ENCODE peak calls at places on chromosomes 6 and 20, in eight cellular contexts. One of them, this sample, is unnamed.

GRCh38 chr6:113588646-113589045 is 268.5 kb upstream of the MARCKS start:
- DNase-seq in foreskin fibroblast: peak; percentile 51
- DNase-seq in AG10803: peak; percentile 92
- DNase-seq in RWPE1: no peak
- DNase-seq in CD8-positive, alpha-beta T cell: no peak
- DNase-seq in B cell: no peak
- DNase-seq in Calu3: no peak
- DNase-seq in stomach: no peak
- DNase-seq in this sample: no peak

GRCh38 chr6:46794068-46794467 is 879 bp downstream of the MEP1A start:
- DNase-seq in foreskin fibroblast: no peak
- DNase-seq in AG10803: no peak
- DNase-seq in RWPE1: no peak
- DNase-seq in CD8-positive, alpha-beta T cell: no peak
- DNase-seq in B cell: no peak
- DNase-seq in Calu3: no peak
- DNase-seq in stomach: no peak
- DNase-seq in this sample: no peak

GRCh38 chr20:43963872-43964791 is 49.5 kb downstream of the TOX2 start:
- DNase-seq in foreskin fibroblast: peak; percentile 67
- DNase-seq in AG10803: peak; percentile 83
- DNase-seq in RWPE1: no peak
- DNase-seq in CD8-positive, alpha-beta T cell: no peak
- DNase-seq in B cell: no peak
- DNase-seq in Calu3: no peak
- DNase-seq in stomach: no peak
- DNase-seq in this sample: no peak

GRCh38 chr6:36929152-36929551 is 25.4 kb upstream of the PI16 start:
- DNase-seq in foreskin fibroblast: no peak
- DNase-seq in AG10803: no peak
- DNase-seq in RWPE1: no peak
- DNase-seq in CD8-positive, alpha-beta T cell: no peak
- DNase-seq in B cell: no peak
- DNase-seq in Calu3: no peak
- DNase-seq in stomach: no peak
- DNase-seq in this sample: no peak

GRCh38 chr6:166572370-166573261 is 13.9 kb downstream of the RAMACL start:
- DNase-seq in foreskin fibroblast: peak; percentile 75
- DNase-seq in AG10803: peak; percentile 64
- DNase-seq in RWPE1: no peak
- DNase-seq in CD8-positive, alpha-beta T cell: no peak
- DNase-seq in B cell: no peak
- DNase-seq in Calu3: no peak
- DNase-seq in stomach: no peak
- DNase-seq in this sample: no peak

GRCh38 chr20:60262967-60263603 is 304.9 kb downstream of the CDH26 start:
- DNase-seq in foreskin fibroblast: peak; percentile 25
- DNase-seq in AG10803: no peak
- DNase-seq in RWPE1: peak; percentile 82
- DNase-seq in CD8-positive, alpha-beta T cell: peak; percentile 26
- DNase-seq in B cell: peak; percentile 44
- DNase-seq in Calu3: peak; percentile 56
- DNase-seq in stomach: peak; percentile 38
- DNase-seq in this sample: no peak

GRCh38 chr6:148223424-148223842 is 119.2 kb upstream of the SASH1 start:
- DNase-seq in foreskin fibroblast: peak; percentile 58
- DNase-seq in AG10803: peak; percentile 13
- DNase-seq in RWPE1: peak; percentile 27
- DNase-seq in CD8-positive, alpha-beta T cell: no peak
- DNase-seq in B cell: no peak
- DNase-seq in Calu3: no peak
- DNase-seq in stomach: no peak
- DNase-seq in this sample: no peak

GRCh38 chr6:167279766-167280440 is 11.2 kb upstream of the UNC93A start:
- DNase-seq in foreskin fibroblast: no peak
- DNase-seq in AG10803: no peak
- DNase-seq in RWPE1: no peak
- DNase-seq in CD8-positive, alpha-beta T cell: no peak
- DNase-seq in B cell: no peak
- DNase-seq in Calu3: no peak
- DNase-seq in stomach: no peak
- DNase-seq in this sample: no peak

GRCh38 chr20:48794360-48794759 is 33.4 kb downstream of the PREX1 start:
- DNase-seq in foreskin fibroblast: no peak
- DNase-seq in AG10803: no peak
- DNase-seq in RWPE1: no peak
- DNase-seq in CD8-positive, alpha-beta T cell: no peak
- DNase-seq in B cell: no peak
- DNase-seq in Calu3: no peak
- DNase-seq in stomach: no peak
- DNase-seq in this sample: no peak

GRCh38 chr6:155303361-155303870 is 10.9 kb downstream of the TFB1M start:
- DNase-seq in foreskin fibroblast: no peak
- DNase-seq in AG10803: no peak
- DNase-seq in RWPE1: no peak
- DNase-seq in CD8-positive, alpha-beta T cell: no peak
- DNase-seq in B cell: no peak
- DNase-seq in Calu3: no peak
- DNase-seq in stomach: no peak
- DNase-seq in this sample: no peak

GRCh38 chr20:45798935-45799642 is 7.3 kb downstream of the DNTTIP1 start:
- DNase-seq in foreskin fibroblast: peak; percentile 78
- DNase-seq in AG10803: peak; percentile 53
- DNase-seq in RWPE1: peak; percentile 64
- DNase-seq in CD8-positive, alpha-beta T cell: peak; percentile 50
- DNase-seq in B cell: peak; percentile 70
- DNase-seq in Calu3: peak; percentile 85
- DNase-seq in stomach: peak; percentile 67
- DNase-seq in this sample: peak; percentile 57

GRCh38 chr20:427849-428657 is 20.0 kb downstream of the RBCK1 start:
- DNase-seq in foreskin fibroblast: no peak
- DNase-seq in AG10803: no peak
- DNase-seq in RWPE1: no peak
- DNase-seq in CD8-positive, alpha-beta T cell: no peak
- DNase-seq in B cell: no peak
- DNase-seq in Calu3: no peak
- DNase-seq in stomach: no peak
- DNase-seq in this sample: no peak

GRCh38 chr6:170529839-170530520 is 23.1 kb downstream of the PSMB1 start:
- DNase-seq in foreskin fibroblast: peak; percentile 88
- DNase-seq in AG10803: peak; percentile 75
- DNase-seq in RWPE1: peak; percentile 79
- DNase-seq in CD8-positive, alpha-beta T cell: peak; percentile 51
- DNase-seq in B cell: peak; percentile 68
- DNase-seq in Calu3: peak; percentile 58
- DNase-seq in stomach: peak; percentile 83
- DNase-seq in this sample: peak; percentile 36

GRCh38 chr20:43375586-43375985 is 82.1 kb upstream of the SRSF6 start:
- DNase-seq in foreskin fibroblast: no peak
- DNase-seq in AG10803: no peak
- DNase-seq in RWPE1: no peak
- DNase-seq in CD8-positive, alpha-beta T cell: no peak
- DNase-seq in B cell: no peak
- DNase-seq in Calu3: no peak
- DNase-seq in stomach: no peak
- DNase-seq in this sample: no peak

GRCh38 chr20:62586799-62587198 is 55.5 kb upstream of the SLCO4A1 start:
- DNase-seq in foreskin fibroblast: no peak
- DNase-seq in AG10803: no peak
- DNase-seq in RWPE1: no peak
- DNase-seq in CD8-positive, alpha-beta T cell: no peak
- DNase-seq in B cell: no peak
- DNase-seq in Calu3: no peak
- DNase-seq in stomach: no peak
- DNase-seq in this sample: no peak

GRCh38 chr20:44089987-44090674 is 96.9 kb downstream of the JPH2 start:
- DNase-seq in foreskin fibroblast: peak; percentile 70
- DNase-seq in AG10803: peak; percentile 55
- DNase-seq in RWPE1: peak; percentile 96
- DNase-seq in CD8-positive, alpha-beta T cell: no peak
- DNase-seq in B cell: peak; percentile 21
- DNase-seq in Calu3: peak; percentile 28
- DNase-seq in stomach: no peak
- DNase-seq in this sample: no peak

GRCh38 chr20:14951707-14952106 is 614.3 kb upstream of the FLRT3 start:
- DNase-seq in foreskin fibroblast: peak; percentile 82
- DNase-seq in AG10803: peak; percentile 74
- DNase-seq in RWPE1: peak; percentile 56
- DNase-seq in CD8-positive, alpha-beta T cell: no peak
- DNase-seq in B cell: no peak
- DNase-seq in Calu3: no peak
- DNase-seq in stomach: no peak
- DNase-seq in this sample: no peak

GRCh38 chr6:125057392-125058246 is 95.4 kb downstream of the RNF217 start:
- DNase-seq in foreskin fibroblast: no peak
- DNase-seq in AG10803: no peak
- DNase-seq in RWPE1: no peak
- DNase-seq in CD8-positive, alpha-beta T cell: no peak
- DNase-seq in B cell: no peak
- DNase-seq in Calu3: no peak
- DNase-seq in stomach: no peak
- DNase-seq in this sample: no peak

GRCh38 chr20:39291301-39291700 is 329.2 kb downstream of the DHX35 start:
- DNase-seq in foreskin fibroblast: peak; percentile 3
- DNase-seq in AG10803: peak; percentile 16
- DNase-seq in RWPE1: no peak
- DNase-seq in CD8-positive, alpha-beta T cell: no peak
- DNase-seq in B cell: no peak
- DNase-seq in Calu3: no peak
- DNase-seq in stomach: no peak
- DNase-seq in this sample: no peak

GRCh38 chr20:15842872-15843271 is 730.4 kb downstream of the KIF16B start:
- DNase-seq in foreskin fibroblast: no peak
- DNase-seq in AG10803: no peak
- DNase-seq in RWPE1: no peak
- DNase-seq in CD8-positive, alpha-beta T cell: no peak
- DNase-seq in B cell: peak; percentile 44
- DNase-seq in Calu3: no peak
- DNase-seq in stomach: no peak
- DNase-seq in this sample: no peak

GRCh38 chr6:24229694-24230093 is 103.7 kb downstream of the NRSN1 start:
- DNase-seq in foreskin fibroblast: no peak
- DNase-seq in AG10803: no peak
- DNase-seq in RWPE1: no peak
- DNase-seq in CD8-positive, alpha-beta T cell: no peak
- DNase-seq in B cell: no peak
- DNase-seq in Calu3: no peak
- DNase-seq in stomach: no peak
- DNase-seq in this sample: no peak

DNA sequence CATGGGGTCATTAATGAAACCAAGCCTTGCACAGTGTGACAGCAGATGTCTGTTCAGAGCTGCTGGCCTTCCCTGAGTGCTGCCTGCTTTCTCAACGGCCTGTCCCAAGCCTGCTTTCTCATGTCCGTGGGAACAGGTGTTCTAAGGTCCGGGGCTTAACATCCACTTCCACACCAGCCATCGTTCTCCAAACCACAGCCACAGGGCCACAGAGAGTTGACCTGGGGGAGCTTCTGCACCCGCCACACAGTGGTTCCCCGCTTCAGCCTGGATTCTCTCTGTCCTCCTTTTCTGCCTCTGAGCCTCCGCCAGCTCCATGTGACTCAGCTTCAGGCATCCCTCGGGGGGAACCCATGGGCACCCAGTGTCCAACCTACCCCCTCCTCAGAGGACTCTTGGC is 26.9 kb upstream of the PPP1R3G start:
- DNase-seq in foreskin fibroblast: no peak
- DNase-seq in AG10803: no peak
- DNase-seq in RWPE1: no peak
- DNase-seq in CD8-positive, alpha-beta T cell: no peak
- DNase-seq in B cell: no peak
- DNase-seq in Calu3: no peak
- DNase-seq in stomach: no peak
- DNase-seq in this sample: no peak
- TF ChIP-seq CTCF in foreskin fibroblast: no peak
- TF ChIP-seq CTCF in AG10803: no peak
- TF ChIP-seq CTCF in RWPE1: no peak
- TF ChIP-seq CTCF in CD8-positive, alpha-beta T cell: no peak
- TF ChIP-seq CTCF in B cell: no peak
- TF ChIP-seq CTCF in Calu3: no peak
- TF ChIP-seq CTCF in stomach: no peak
- TF ChIP-seq CTCF in this sample: no peak

GRCh38 chr20:24208652-24209051 is 220.1 kb upstream of the GGTLC1 start:
- DNase-seq in foreskin fibroblast: no peak
- DNase-seq in AG10803: no peak
- DNase-seq in RWPE1: no peak
- DNase-seq in CD8-positive, alpha-beta T cell: no peak
- DNase-seq in B cell: no peak
- DNase-seq in Calu3: no peak
- DNase-seq in stomach: no peak
- DNase-seq in this sample: no peak
- TF ChIP-seq CTCF in foreskin fibroblast: no peak
- TF ChIP-seq CTCF in AG10803: no peak
- TF ChIP-seq CTCF in RWPE1: no peak
- TF ChIP-seq CTCF in CD8-positive, alpha-beta T cell: no peak
- TF ChIP-seq CTCF in B cell: no peak
- TF ChIP-seq CTCF in Calu3: no peak
- TF ChIP-seq CTCF in stomach: no peak
- TF ChIP-seq CTCF in this sample: peak; percentile 20

DNA sequence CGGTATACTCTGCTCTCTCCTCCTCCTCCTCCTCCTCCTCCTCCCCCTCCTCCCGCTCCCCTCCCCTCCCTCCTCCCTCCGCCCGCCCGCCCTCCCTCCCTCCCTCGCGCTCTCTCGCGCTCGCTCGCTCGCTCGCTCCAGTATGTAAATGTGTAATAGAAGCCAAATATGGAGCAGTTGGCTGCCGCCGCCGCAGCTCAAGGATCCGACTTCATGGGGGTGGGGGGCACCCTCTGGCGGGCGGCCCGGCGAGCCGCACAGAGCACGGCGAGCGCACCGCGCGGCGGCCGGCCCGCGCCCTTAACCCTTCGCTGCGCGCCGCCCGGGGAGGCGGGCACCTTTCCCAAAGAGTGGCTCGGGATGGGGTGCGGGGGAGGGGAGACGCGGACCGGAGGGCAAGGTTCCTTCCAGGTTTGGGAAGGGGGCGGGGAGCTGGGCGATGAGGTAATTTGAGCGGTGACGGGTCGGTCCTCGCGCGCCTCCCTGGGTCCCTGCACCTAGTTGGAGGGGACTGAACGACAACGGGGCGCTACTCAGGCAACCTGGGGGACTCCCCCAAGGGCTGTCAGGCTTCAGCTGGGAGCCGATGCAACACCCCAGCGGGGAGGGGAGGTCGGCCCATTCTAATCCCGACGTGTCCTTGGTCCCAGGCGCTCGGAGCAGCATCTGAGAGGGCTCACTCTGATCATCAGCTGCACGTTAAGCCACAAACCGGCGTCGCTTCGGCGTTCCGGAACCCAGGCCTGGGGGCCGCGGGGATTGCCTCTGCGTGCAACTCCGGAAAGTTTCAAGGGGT is 407 bp upstream of the ATXN1 start:
- DNase-seq in foreskin fibroblast: peak; percentile 95
- DNase-seq in AG10803: peak; percentile 92
- DNase-seq in RWPE1: peak; percentile 79
- DNase-seq in CD8-positive, alpha-beta T cell: peak; percentile 73
- DNase-seq in B cell: peak; percentile 81
- DNase-seq in Calu3: peak; percentile 86
- DNase-seq in stomach: peak; percentile 89
- DNase-seq in this sample: no peak
- TF ChIP-seq CTCF in foreskin fibroblast: no peak
- TF ChIP-seq CTCF in AG10803: no peak
- TF ChIP-seq CTCF in RWPE1: peak; percentile 28
- TF ChIP-seq CTCF in CD8-positive, alpha-beta T cell: no peak
- TF ChIP-seq CTCF in B cell: peak; percentile 18
- TF ChIP-seq CTCF in Calu3: no peak
- TF ChIP-seq CTCF in stomach: peak; percentile 46
- TF ChIP-seq CTCF in this sample: no peak

GRCh38 chr6:2854394-2854982 is 12.8 kb upstream of the SERPINB1 start:
- DNase-seq in foreskin fibroblast: no peak
- DNase-seq in AG10803: peak; percentile 32
- DNase-seq in RWPE1: no peak
- DNase-seq in CD8-positive, alpha-beta T cell: no peak
- DNase-seq in B cell: no peak
- DNase-seq in Calu3: no peak
- DNase-seq in stomach: no peak
- DNase-seq in this sample: no peak
- TF ChIP-seq CTCF in foreskin fibroblast: no peak
- TF ChIP-seq CTCF in AG10803: no peak
- TF ChIP-seq CTCF in RWPE1: peak; percentile 3
- TF ChIP-seq CTCF in CD8-positive, alpha-beta T cell: peak; percentile 20
- TF ChIP-seq CTCF in B cell: peak; percentile 48
- TF ChIP-seq CTCF in Calu3: no peak
- TF ChIP-seq CTCF in stomach: no peak
- TF ChIP-seq CTCF in this sample: no peak